ENCODE peak calls at places on chromosomes 5 and 9, in eight cellular contexts. D is thyroid gland, G is H7, F is endodermal cell, J is skeletal muscle cell, O is brain microvascular endothelial cell, K is cardiac fibroblast, X is retinal pigment epithelial cell. R is an unnamed sample.

GRCh38 chr5:124741711-124742496 is 4.5 kb downstream of the ZNF608 start:
- DNase-seq in D (peak), G (peak), F (no peak), J (no peak), O (peak), K (peak), X (peak), R (peak)

GRCh38 chr5:77168187-77168883 is 42.1 kb upstream of the PDE8B start:
- DNase-seq in D (peak), G (no peak), F (peak), J (no peak), O (peak), K (peak), X (no peak), R (peak)

GRCh38 chr5:4653475-4653874 is 486.7 kb upstream of the ADAMTS16 start:
- DNase-seq in D (no peak), G (no peak), F (no peak), J (no peak), O (no peak), K (no peak), X (no peak), R (no peak)

GRCh38 chr5:66744040-66744439 is 147.8 kb downstream of the MAST4 start:
- DNase-seq in D (no peak), G (no peak), F (no peak), J (no peak), O (peak), K (peak), X (peak), R (no peak)

GRCh38 chr9:109600142-109600541 is 102.0 kb upstream of the PTPN3 start:
- DNase-seq in D (no peak), G (peak), F (no peak), J (peak), O (peak), K (peak), X (peak), R (no peak)

GRCh38 chr5:1293416-1293996 is 1.4 kb downstream of the TERT start:
- DNase-seq in D (no peak), G (peak), F (peak), J (no peak), O (no peak), K (no peak), X (no peak), R (no peak)

GRCh38 chr5:36584009-36584875 is 22.2 kb upstream of the SLC1A3 start:
- DNase-seq in D (no peak), G (no peak), F (no peak), J (no peak), O (no peak), K (no peak), X (no peak), R (no peak)

GRCh38 chr5:134614461-134615085 is 18.1 kb downstream of the SAR1B start:
- DNase-seq in D (no peak), G (peak), F (no peak), J (no peak), O (no peak), K (no peak), X (no peak), R (no peak)

GRCh38 chr5:179259731-179260323 is 85.4 kb downstream of the ADAMTS2 start:
- DNase-seq in D (no peak), G (no peak), F (peak), J (no peak), O (no peak), K (no peak), X (no peak), R (no peak)

GRCh38 chr5:10158886-10159285 is 90.8 kb downstream of the ATPSCKMT start:
- DNase-seq in D (no peak), G (no peak), F (no peak), J (no peak), O (no peak), K (no peak), X (no peak), R (no peak)

GRCh38 chr5:96913233-96913632 is 22.6 kb upstream of the LNPEP start:
- DNase-seq in D (no peak), G (no peak), F (no peak), J (no peak), O (no peak), K (no peak), X (no peak), R (no peak)

GRCh38 chr9:123339666-123340414 is 16.2 kb upstream of the CRB2 start:
- DNase-seq in D (peak), G (no peak), F (no peak), J (no peak), O (no peak), K (no peak), X (peak), R (no peak)

GRCh38 chr5:102536323-102536928 is 37.6 kb upstream of the SLCO6A1 start:
- DNase-seq in D (no peak), G (no peak), F (no peak), J (no peak), O (no peak), K (peak), X (no peak), R (no peak)

GRCh38 chr5:115414406-115415142 is 118.1 kb upstream of the CCDC112 start:
- DNase-seq in D (no peak), G (no peak), F (no peak), J (peak), O (peak), K (peak), X (no peak), R (peak)

GRCh38 chr9:113546566-113546965 is 83.0 kb downstream of the RGS3 start:
- DNase-seq in D (no peak), G (no peak), F (peak), J (no peak), O (no peak), K (no peak), X (no peak), R (no peak)

GRCh38 chr5:101482931-101483330 is 579.8 kb upstream of the ST8SIA4 start:
- DNase-seq in D (no peak), G (no peak), F (no peak), J (no peak), O (no peak), K (no peak), X (no peak), R (no peak)

GRCh38 chr5:143154495-143155375 is 248.8 kb downstream of the NR3C1 start:
- DNase-seq in D (no peak), G (no peak), F (peak), J (no peak), O (no peak), K (no peak), X (no peak), R (no peak)

GRCh38 chr5:143151056-143151455 is 252.4 kb downstream of the NR3C1 start:
- DNase-seq in D (no peak), G (no peak), F (no peak), J (no peak), O (no peak), K (no peak), X (no peak), R (no peak)

GRCh38 chr5:143152445-143152844 is 251.0 kb downstream of the NR3C1 start:
- DNase-seq in D (no peak), G (no peak), F (no peak), J (no peak), O (no peak), K (no peak), X (no peak), R (no peak)

GRCh38 chr5:143155445-143155844 is 248.0 kb downstream of the NR3C1 start:
- DNase-seq in D (no peak), G (no peak), F (no peak), J (no peak), O (no peak), K (no peak), X (no peak), R (no peak)

GRCh38 chr5:143153332-143154119 is 250.0 kb downstream of the NR3C1 start:
- DNase-seq in D (peak), G (no peak), F (no peak), J (peak), O (peak), K (peak), X (no peak), R (no peak)
- H3K4me3 ChIP-seq in D (no peak), G (no peak), F (no peak), J (no peak), O (no peak), K (no peak), X (no peak), R (no peak)

GRCh38 chr5:79269733-79270166 is 33.8 kb downstream of the JMY start:
- DNase-seq in D (no peak), G (no peak), F (no peak), J (no peak), O (no peak), K (no peak), X (no peak), R (no peak)

DNA sequence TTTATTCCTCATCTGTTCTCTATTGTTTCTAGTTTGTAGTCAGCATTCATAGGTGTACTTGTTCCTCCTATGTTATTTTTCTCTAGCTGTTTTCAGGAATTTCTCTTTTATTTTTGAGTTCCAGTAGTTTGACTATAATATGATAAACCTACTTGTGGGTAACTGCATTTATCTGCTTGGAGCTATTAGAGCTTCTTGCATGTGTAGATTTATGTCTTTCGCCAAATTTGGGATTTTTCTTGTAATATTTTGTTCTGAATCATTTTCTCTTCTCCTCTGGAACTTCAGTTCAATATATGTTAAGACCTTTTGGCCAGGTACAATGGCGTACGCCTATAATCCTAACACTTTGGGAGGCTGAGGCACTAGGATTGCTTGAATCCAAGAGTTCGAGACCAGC is 37.4 kb downstream of the JMY start:
- DNase-seq in D (no peak), G (no peak), F (no peak), J (no peak), O (no peak), K (no peak), X (no peak), R (no peak)
- H3K4me3 ChIP-seq in D (no peak), G (no peak), F (no peak), J (no peak), O (no peak), K (no peak), X (no peak), R (no peak)

GRCh38 chr5:170387775-170388174 is 1.4 kb downstream of the KCNMB1 start:
- DNase-seq in D (peak), G (no peak), F (no peak), J (no peak), O (no peak), K (no peak), X (no peak), R (no peak)

GRCh38 chr5:170390472-170390871 is 1.3 kb upstream of the KCNMB1 start:
- DNase-seq in D (no peak), G (no peak), F (no peak), J (no peak), O (no peak), K (no peak), X (no peak), R (no peak)

GRCh38 chr5:170389250-170389902 is at the start of gene KCNMB1:
- DNase-seq in D (no peak), G (no peak), F (no peak), J (no peak), O (no peak), K (no peak), X (no peak), R (no peak)

GRCh38 chr5:170388240-170388639 is 927 bp downstream of the KCNMB1 start:
- DNase-seq in D (no peak), G (no peak), F (no peak), J (no peak), O (no peak), K (no peak), X (no peak), R (no peak)

DNA sequence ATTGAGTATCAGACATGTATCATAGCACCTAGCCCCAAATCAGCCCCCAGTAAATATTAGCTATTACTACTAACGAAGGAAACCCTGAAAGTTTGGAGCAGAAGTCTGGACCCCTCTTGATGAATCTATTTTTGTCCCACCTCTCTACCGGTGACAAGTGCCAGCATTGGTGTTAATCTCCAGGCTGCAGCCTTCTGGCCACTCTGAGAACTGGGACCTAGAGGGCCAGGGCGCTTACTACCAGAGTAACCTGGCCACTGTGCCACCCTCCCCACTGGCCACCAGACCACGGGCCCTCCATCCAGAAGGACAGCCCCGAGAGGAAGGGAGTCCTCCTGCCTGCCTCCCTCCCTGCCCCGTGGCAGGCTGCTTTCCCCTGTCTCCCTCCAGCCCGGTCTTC is 349 bp downstream of the KCNMB1 start:
- DNase-seq in D (no peak), G (no peak), F (peak), J (no peak), O (no peak), K (no peak), X (no peak), R (no peak)
- H3K4me3 ChIP-seq in D (no peak), G (no peak), F (no peak), J (no peak), O (no peak), K (no peak), X (no peak), R (no peak)

DNA sequence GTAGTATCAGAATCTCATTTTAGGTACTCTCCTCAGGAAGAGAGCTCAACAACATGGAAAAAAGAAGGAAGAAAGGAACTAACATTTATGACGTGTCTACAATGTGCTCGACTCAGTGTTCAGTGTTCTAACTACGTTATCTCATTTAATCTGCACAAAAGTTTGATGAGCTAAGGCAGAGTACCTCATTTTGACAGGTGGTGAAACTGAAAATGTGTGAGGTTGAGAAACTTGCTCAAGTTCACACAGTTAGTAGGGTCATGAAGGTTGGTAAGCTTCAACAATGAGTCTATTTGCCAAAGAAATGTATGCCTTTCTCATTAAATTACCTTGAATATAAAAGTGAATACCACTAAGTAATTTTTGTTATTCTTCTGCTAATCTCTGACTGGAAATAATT is 165.1 kb downstream of the CAAP1 start:
- DNase-seq in D (no peak), G (no peak), F (no peak), J (no peak), O (no peak), K (no peak), X (no peak), R (no peak)
- H3K4me3 ChIP-seq in D (no peak), G (no peak), F (peak), J (no peak), O (no peak), K (no peak), X (no peak), R (no peak)

GRCh38 chr5:176646049-176646706 is 1.1 kb upstream of the TSPAN17 start:
- DNase-seq in D (no peak), G (no peak), F (no peak), J (no peak), O (no peak), K (no peak), X (no peak), R (no peak)

GRCh38 chr5:176643491-176644219 is 3.6 kb upstream of the TSPAN17 start:
- DNase-seq in D (no peak), G (peak), F (peak), J (no peak), O (no peak), K (no peak), X (no peak), R (no peak)

GRCh38 chr5:176646707-176647029 is 616 bp upstream of the TSPAN17 start:
- DNase-seq in D (no peak), G (no peak), F (no peak), J (no peak), O (no peak), K (no peak), X (no peak), R (no peak)

GRCh38 chr5:176644294-176644693 is 3.0 kb upstream of the TSPAN17 start:
- DNase-seq in D (no peak), G (no peak), F (no peak), J (no peak), O (no peak), K (no peak), X (no peak), R (no peak)

GRCh38 chr5:176644878-176645670 is 2.2 kb upstream of the TSPAN17 start:
- DNase-seq in D (no peak), G (no peak), F (no peak), J (no peak), O (no peak), K (no peak), X (no peak), R (no peak)
- H3K4me3 ChIP-seq in D (no peak), G (no peak), F (no peak), J (no peak), O (no peak), K (no peak), X (no peak), R (no peak)

GRCh38 chr9:127809562-127810377 is 7.1 kb downstream of the FPGS start:
- DNase-seq in D (no peak), G (peak), F (peak), J (no peak), O (no peak), K (peak), X (no peak), R (no peak)
- H3K4me3 ChIP-seq in D (no peak), G (peak), F (no peak), J (no peak), O (no peak), K (no peak), X (no peak), R (no peak)

DNA sequence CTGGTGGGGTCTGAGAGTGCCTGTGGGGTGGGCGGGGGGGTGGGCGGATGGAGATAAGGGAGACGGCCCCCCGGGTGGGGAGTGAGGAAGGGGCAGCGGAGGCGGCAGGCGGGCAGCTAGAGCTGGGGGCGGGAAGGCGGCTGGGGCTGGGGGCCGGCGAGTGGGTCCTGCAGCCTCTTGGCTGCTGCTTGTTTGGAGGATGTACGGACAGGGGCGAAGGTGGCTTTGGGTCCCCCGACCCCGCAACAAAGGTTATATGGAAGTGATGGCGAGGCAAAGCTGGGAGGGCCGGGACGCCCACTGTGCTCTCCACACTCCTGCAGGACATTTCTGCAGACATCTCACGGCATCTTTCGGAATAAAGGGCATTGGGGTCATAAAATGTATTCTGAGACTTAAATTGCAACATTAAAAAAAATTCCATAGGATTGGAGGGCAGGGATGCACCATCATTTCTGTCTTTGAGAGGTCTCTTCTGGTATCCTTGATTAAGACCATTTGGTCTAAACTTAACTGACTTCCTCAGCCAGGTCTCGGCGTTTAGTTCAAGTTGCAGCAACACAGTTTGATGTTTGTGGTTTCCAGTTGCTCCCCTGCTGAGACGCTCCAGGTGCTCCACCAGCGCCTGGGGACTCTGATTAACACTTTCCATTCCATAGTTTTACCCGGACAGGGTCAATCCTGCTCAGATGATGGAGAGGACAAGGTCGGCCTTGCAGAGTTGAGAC is 101.5 kb upstream of the SSBP2 start:
- DNase-seq in D (peak), G (peak), F (peak), J (no peak), O (no peak), K (peak), X (no peak), R (no peak)
- H3K4me3 ChIP-seq in D (no peak), G (peak), F (peak), J (peak), O (peak), K (peak), X (peak), R (peak)

DNA sequence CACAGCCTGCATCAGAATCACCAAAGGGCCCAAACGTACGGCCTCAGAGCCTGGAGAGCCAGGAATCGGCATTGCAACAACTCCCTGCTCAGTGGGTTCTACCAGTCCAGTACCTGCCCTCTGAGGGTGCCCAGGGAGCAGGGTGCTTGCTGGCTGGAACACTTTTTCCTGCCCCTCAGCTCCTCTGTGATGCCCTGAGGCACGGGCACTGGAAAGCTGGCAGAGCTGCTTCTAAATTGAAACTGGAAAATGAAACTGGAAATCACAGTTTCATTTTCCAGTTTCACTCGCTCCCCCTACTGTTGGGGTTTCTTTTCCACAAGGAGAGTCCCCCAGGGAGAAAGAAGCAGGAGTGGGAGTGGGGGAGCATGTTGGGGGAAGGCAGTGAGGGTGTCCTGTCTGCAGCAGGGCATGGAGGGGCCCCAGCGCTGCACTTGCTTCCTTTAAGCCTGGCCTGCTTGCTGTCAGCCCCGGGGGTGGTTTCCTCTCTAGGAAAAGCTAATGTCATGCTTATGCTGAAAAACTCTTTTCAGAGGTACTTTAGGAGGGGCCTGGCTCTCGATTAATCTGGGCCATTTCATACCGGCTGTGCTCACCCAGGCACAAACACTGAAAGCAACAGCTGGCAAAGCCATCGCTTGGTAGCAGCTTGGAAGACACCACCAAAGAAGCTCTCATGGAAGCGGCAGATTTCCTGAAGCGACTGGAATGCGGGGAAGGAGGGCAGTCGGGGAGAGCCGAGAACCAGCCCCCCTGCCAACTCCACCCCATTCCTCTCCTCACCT is 26.2 kb downstream of the IRF1 start:
- DNase-seq in D (peak), G (peak), F (peak), J (no peak), O (no peak), K (no peak), X (no peak), R (no peak)
- H3K4me3 ChIP-seq in D (no peak), G (no peak), F (no peak), J (no peak), O (no peak), K (no peak), X (no peak), R (peak)